ENCODE peak calls at places on chromosomes 2 and 18, in five cellular contexts. Q is CD8-positive, alpha-beta T cell; M is mucosa of descending colon; L is endodermal cell; A is stomach. S is an unnamed sample. For H3K4me1, the result is how much of the 10 kb centered on the place peaks cover.

GRCh38 chr18:12726774-12727550 is 24.1 kb downstream of the PSMG2 start:
- DNase-seq in L (peak), M (no peak), A (peak), Q (peak), S (peak)

GRCh38 chr2:1140389-1141003 is 189.8 kb downstream of the SNTG2 start:
- DNase-seq in A (no peak), Q (peak), L (peak), M (no peak), S (no peak)

GRCh38 chr18:23143871-23144270 is 8.6 kb downstream of the CABLES1 start:
- DNase-seq in Q (no peak), A (no peak), L (no peak), M (no peak), S (no peak)

GRCh38 chr18:2096581-2096980 is 474.7 kb downstream of the METTL4 start:
- DNase-seq in A (no peak), L (no peak), M (no peak), Q (no peak), S (no peak)

GRCh38 chr18:75047240-75047639 is 161.7 kb downstream of the PTGR3 start:
- DNase-seq in Q (no peak), M (no peak), A (no peak), L (no peak), S (no peak)

GRCh38 chr18:50458796-50459195 is 84.0 kb downstream of the SKA1 start:
- DNase-seq in M (no peak), A (no peak), Q (no peak), L (no peak), S (no peak)

GRCh38 chr2:113157108-113157896 is 16.5 kb upstream of the PSD4 start:
- DNase-seq in A (peak), L (peak), M (peak), Q (peak), S (peak)

GRCh38 chr2:182372661-182373060 is 54.2 kb downstream of the PDE1A start:
- DNase-seq in Q (no peak), A (no peak), L (no peak), M (no peak), S (peak)

GRCh38 chr18:9536354-9537152 is 61.2 kb downstream of the RALBP1 start:
- DNase-seq in L (no peak), A (no peak), Q (no peak), M (no peak), S (no peak)

GRCh38 chr2:197205590-197206215 is 104.9 kb downstream of the ANKRD44 start:
- DNase-seq in Q (peak), A (peak), M (no peak), L (no peak), S (peak)

GRCh38 chr18:57925706-57926105 is 118.3 kb upstream of the NEDD4L start:
- DNase-seq in M (no peak), L (no peak), Q (no peak), A (no peak), S (no peak)

GRCh38 chr2:120869036-120869435 is 133.4 kb downstream of the GLI2 start:
- DNase-seq in Q (no peak), M (no peak), A (no peak), L (no peak), S (no peak)

GRCh38 chr2:118386636-118387302 is 298.5 kb downstream of the INSIG2 start:
- DNase-seq in M (no peak), L (no peak), A (no peak), Q (no peak), S (no peak)

GRCh38 chr2:224014336-224014735 is 24.8 kb downstream of the SERPINE2 start:
- DNase-seq in A (no peak), Q (no peak), L (no peak), M (no peak), S (no peak)

DNA sequence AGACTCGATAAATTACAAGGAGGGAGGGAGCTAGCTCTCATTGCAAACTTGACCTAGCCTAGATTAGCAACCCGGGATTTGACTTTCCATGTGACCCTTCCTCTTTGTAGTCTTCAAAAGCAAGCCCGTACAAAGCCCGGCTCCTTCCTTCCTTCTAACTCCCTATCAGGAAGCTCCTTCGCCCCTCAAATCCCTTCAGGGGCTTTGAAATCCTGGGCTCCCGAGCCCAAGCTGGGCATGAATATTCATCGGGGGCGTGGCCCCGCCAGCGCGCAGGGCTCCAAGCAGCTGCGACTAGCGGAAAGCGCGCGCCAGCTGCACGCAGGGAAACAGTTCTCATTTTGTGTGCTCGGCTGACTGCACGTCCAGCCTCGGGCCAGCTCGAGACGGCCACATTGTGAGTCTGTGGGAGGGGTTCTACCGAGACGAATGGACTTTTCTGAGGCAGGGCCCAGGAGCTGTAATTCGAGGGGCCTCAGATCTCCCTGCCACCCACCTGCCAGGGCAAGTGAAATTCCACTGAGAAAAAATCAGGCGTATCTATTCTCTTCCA is 84.0 kb upstream of the PELI1 start:
- DNase-seq in A (peak), L (peak), Q (peak), M (peak), S (peak)
- TF ChIP-seq CTCF in A (no peak), L (no peak), Q (no peak), M (no peak), S (no peak)

DNA sequence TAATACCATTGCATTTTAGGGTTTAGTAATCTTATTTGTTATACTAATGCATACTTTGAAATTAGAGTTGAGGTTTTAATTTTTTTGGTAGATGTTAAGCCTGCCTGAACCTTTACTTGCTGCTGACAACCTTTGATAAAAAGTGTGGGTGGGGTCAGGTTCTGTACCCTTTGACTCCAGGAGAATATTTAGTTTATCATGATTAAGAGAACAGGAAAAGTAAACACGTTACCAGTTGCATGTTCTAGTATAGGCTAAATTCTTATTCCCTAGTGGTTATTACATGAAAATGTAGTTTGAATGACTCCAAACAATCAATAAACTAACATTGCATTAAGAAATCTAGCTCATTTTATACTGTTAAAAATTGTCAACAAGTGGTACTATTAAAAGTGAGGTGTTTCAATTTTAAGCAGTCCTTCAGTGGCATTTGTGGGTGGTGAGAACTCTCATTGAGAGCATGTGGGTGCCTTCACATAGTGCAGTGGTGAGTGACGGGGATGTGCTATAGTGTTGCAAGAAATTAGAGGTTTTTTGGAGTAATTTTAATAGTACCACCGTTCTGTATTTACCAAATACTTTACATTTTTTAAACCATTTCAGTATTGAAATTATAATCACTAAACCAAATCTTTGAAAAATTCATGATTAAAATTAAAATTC is 29.9 kb downstream of the PHLPP1 start:
- DNase-seq in A (no peak), L (no peak), M (no peak), Q (no peak), S (no peak)
- H3K4me1 ChIP-seq in A (under half), L (under half), M (under half), Q (under half), S (under half)

GRCh38 chr2:64866797-64867196 is 122.4 kb upstream of the SLC1A4 start:
- DNase-seq in L (no peak), M (peak), Q (no peak), A (no peak), S (peak)
- TF ChIP-seq CTCF in L (no peak), M (no peak), Q (no peak), A (no peak), S (no peak)

GRCh38 chr2:42951263-42951938 is 159.0 kb upstream of the HAAO start:
- DNase-seq in L (no peak), A (no peak), Q (no peak), M (no peak), S (no peak)
- H3K4me1 ChIP-seq in L (under half), A (under half), Q (under half), M (under half), S (under half)

DNA sequence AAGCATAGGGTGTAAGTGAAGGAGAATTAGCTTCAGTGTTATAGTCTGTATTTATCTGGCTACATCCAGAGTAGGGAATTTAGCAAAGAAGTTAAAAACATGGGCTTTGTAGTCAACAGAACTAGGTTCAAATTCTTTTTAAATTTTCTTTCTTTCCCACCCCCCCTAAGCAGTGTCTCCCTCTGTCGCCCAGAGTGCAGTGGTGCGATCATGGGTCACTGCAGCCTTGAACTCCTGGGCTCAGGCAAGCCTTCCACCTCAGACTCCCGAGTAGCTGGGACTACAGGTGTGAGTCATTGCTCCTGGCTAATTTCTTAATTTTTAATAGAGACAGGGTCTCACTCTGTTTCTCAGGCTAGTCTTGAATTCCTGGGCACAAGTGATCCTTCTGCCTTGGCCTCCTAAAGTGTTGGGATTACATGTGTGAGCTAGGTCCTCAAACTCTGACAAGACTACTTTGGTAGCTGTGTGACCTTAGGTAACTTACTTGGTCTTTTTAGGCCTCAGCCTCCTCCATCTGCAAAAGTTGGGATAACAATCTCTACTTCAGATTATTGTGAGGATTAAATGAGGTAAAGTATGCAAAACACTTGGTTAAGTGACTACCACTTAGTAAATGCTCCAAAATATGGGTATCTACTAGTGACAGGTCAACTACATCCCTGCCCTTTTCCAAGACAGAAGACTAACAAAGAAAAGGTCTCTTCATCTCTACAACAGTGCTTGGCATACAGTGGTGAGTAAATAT is 17.8 kb downstream of the DOK1 start:
- DNase-seq in A (no peak), Q (no peak), L (peak), M (no peak), S (no peak)
- TF ChIP-seq CTCF in A (no peak), Q (no peak), L (peak), M (no peak), S (no peak)

GRCh38 chr2:177392373-177393246 is at the start of gene AGPS:
- DNase-seq in A (peak), L (peak), M (peak), Q (peak), S (peak)
- H3K4me1 ChIP-seq in A (under half), L (under half), M (under half), Q (under half), S (under half)

GRCh38 chr2:207073791-207074678 is 91.7 kb downstream of the KLF7 start:
- DNase-seq in L (no peak), M (no peak), A (no peak), Q (peak), S (no peak)
- TF ChIP-seq CTCF in L (peak), M (no peak), A (no peak), Q (no peak), S (no peak)

GRCh38 chr18:31684279-31685096 is at the start of gene B4GALT6:
- DNase-seq in M (peak), A (no peak), L (peak), Q (no peak), S (peak)
- H3K4me1 ChIP-seq in M (under half), A (under half), L (under half), Q (under half), S (under half)

DNA sequence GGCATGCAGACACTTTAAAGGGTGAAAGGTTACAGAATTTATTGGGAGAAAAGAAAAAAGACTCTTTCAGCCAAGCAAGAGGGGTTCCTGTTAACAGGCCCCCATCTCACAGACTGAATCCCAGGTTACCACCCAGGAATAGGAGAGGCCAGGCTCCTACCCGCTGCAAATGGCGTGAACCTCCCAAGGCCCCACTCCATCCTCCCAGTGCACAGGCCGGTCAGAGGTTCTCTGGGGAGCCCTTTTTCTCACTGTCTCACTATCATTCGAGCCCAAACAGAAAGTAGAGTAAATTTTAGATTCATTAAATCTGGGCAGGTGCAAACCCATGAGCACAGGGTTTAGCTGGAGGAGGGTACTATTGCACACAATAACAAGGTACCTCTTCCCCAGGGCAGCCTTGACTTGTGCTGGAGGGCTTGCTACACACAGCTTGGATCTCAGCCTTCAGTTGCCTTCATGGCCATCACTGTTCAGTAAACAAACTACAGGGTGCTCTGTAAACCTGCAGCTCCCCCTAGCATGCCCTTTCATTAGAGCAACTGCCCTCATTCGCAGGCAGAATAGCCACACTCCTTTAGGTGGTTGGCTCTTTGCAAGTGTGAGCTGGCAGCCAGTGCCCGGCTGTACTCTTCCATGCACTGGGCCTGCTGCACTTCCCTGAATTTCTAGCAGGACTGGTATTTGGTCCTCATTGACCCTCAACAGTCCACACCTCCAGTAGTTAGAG is 7.3 kb upstream of the PLEK start:
- DNase-seq in L (peak), A (no peak), M (no peak), Q (no peak), S (peak)
- TF ChIP-seq CTCF in L (peak), A (peak), M (no peak), Q (no peak), S (no peak)

DNA sequence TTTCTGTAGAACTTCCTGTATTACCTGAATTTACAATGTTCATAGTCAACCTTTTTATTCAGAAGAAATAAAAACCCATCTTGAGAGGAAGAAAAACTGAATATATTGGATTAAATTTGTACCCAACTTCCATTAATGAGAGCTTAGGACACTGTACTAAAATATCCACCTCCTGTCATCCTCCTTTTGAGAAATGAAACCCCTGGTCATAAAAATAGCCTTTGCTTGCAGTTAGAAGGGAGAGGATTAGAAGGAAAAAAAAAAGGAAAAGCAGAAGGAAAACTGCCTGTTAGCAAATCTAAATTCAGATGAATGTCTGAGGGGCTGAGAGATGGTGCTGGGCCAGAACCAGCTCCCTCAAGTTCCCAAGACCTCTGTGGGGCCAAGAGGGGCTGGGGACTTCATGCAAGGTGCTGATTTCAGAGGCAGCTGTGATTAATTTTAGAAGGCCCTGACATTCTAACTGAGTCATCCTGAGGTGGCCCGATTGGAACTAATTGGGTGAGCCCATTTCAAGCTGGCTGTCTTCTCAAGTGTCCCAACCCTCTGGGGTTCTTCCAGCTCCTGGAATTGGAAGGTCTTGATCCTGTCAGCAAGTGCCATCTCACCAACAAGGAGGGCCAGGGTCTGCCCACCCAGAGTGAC is 38.4 kb upstream of the BIN1 start:
- DNase-seq in L (no peak), M (no peak), Q (no peak), A (no peak), S (no peak)
- H3K4me1 ChIP-seq in L (under half), M (under half), Q (under half), A (under half), S (under half)

S was measured in transverse colon.